ENCODE peak calls at places on chromosomes 11 and 22, in five cellular contexts. One of them, this sample, is unnamed.

GRCh38 chr11:110972640-110973039 is 260.4 kb upstream of the ARHGAP20 start:
- DNase-seq in K562: no peak
- DNase-seq in HepG2: no peak
- DNase-seq in HCT116: no peak
- DNase-seq in H1: no peak
- DNase-seq in this sample: no peak

GRCh38 chr11:1073261-1073724 is 1.4 kb upstream of the MUC2 start:
- DNase-seq in H1: peak
- DNase-seq in HCT116: peak
- DNase-seq in HepG2: peak
- DNase-seq in K562: no peak
- DNase-seq in this sample: no peak

GRCh38 chr22:35361001-35361551 is 19.8 kb upstream of the HMOX1 start:
- DNase-seq in HepG2: no peak
- DNase-seq in HCT116: no peak
- DNase-seq in K562: no peak
- DNase-seq in H1: no peak
- DNase-seq in this sample: no peak

GRCh38 chr22:19292262-19293230 is 1.0 kb upstream of the CLTCL1 start:
- DNase-seq in H1: no peak
- DNase-seq in HCT116: no peak
- DNase-seq in K562: peak
- DNase-seq in HepG2: no peak
- DNase-seq in this sample: no peak

GRCh38 chr11:73194034-73194507 is 24.0 kb upstream of the P2RY2 start:
- DNase-seq in K562: no peak
- DNase-seq in HCT116: no peak
- DNase-seq in HepG2: no peak
- DNase-seq in H1: no peak
- DNase-seq in this sample: no peak

GRCh38 chr11:87473174-87473573 is 435.4 kb downstream of the TMEM135 start:
- DNase-seq in HCT116: no peak
- DNase-seq in HepG2: no peak
- DNase-seq in K562: no peak
- DNase-seq in H1: no peak
- DNase-seq in this sample: no peak

GRCh38 chr11:130381317-130381716 is 47.1 kb downstream of the ADAMTS8 start:
- DNase-seq in H1: no peak
- DNase-seq in K562: no peak
- DNase-seq in HepG2: no peak
- DNase-seq in HCT116: no peak
- DNase-seq in this sample: no peak

GRCh38 chr11:119626197-119626909 is 102.6 kb downstream of the NECTIN1 start:
- DNase-seq in HepG2: peak
- DNase-seq in H1: no peak
- DNase-seq in K562: no peak
- DNase-seq in HCT116: no peak
- DNase-seq in this sample: no peak

GRCh38 chr11:128814856-128815705 is 52.0 kb downstream of the KCNJ1 start:
- DNase-seq in HepG2: no peak
- DNase-seq in H1: peak
- DNase-seq in HCT116: no peak
- DNase-seq in K562: no peak
- DNase-seq in this sample: no peak

GRCh38 chr22:25712661-25713400 is 29.2 kb upstream of the MYO18B start:
- DNase-seq in K562: no peak
- DNase-seq in HCT116: no peak
- DNase-seq in H1: no peak
- DNase-seq in HepG2: no peak
- DNase-seq in this sample: no peak

GRCh38 chr22:24431309-24432034 is 4.1 kb downstream of the ADORA2A start:
- DNase-seq in HCT116: no peak
- DNase-seq in HepG2: no peak
- DNase-seq in H1: no peak
- DNase-seq in K562: no peak
- DNase-seq in this sample: no peak

GRCh38 chr11:120121914-120122473 is 15.9 kb downstream of the TRIM29 start:
- DNase-seq in H1: no peak
- DNase-seq in K562: no peak
- DNase-seq in HepG2: peak
- DNase-seq in HCT116: no peak
- DNase-seq in this sample: no peak

GRCh38 chr22:40397436-40397835 is 27.0 kb downstream of the SGSM3 start:
- DNase-seq in H1: peak
- DNase-seq in HepG2: no peak
- DNase-seq in K562: no peak
- DNase-seq in HCT116: no peak
- DNase-seq in this sample: no peak

GRCh38 chr11:75338516-75339218 is 12.8 kb downstream of the ARRB1 start:
- DNase-seq in K562: no peak
- DNase-seq in H1: no peak
- DNase-seq in HepG2: no peak
- DNase-seq in HCT116: no peak
- DNase-seq in this sample: no peak

GRCh38 chr11:119130662-119131061 is 9.3 kb downstream of the HINFP start:
- DNase-seq in HepG2: peak
- DNase-seq in H1: no peak
- DNase-seq in K562: no peak
- DNase-seq in HCT116: no peak
- DNase-seq in this sample: no peak

GRCh38 chr11:111918390-111919256 is at the start of gene C11orf52:
- DNase-seq in HepG2: peak
- DNase-seq in HCT116: peak
- DNase-seq in H1: peak
- DNase-seq in K562: no peak
- DNase-seq in this sample: no peak

GRCh38 chr22:46627806-46628482 is 7.8 kb downstream of the GRAMD4 start:
- DNase-seq in K562: no peak
- DNase-seq in H1: no peak
- DNase-seq in HCT116: no peak
- DNase-seq in HepG2: no peak
- DNase-seq in this sample: no peak

GRCh38 chr11:126920833-126921232 is 79.7 kb downstream of the KIRREL3 start:
- DNase-seq in K562: no peak
- DNase-seq in H1: peak
- DNase-seq in HepG2: no peak
- DNase-seq in HCT116: no peak
- DNase-seq in this sample: no peak

GRCh38 chr11:24760681-24761080 is 263.8 kb downstream of the LUZP2 start:
- DNase-seq in K562: no peak
- DNase-seq in HepG2: no peak
- DNase-seq in H1: no peak
- DNase-seq in HCT116: no peak
- DNase-seq in this sample: no peak

GRCh38 chr22:42397332-42398246 is 34.6 kb downstream of the NFAM1 start:
- DNase-seq in HCT116: no peak
- DNase-seq in H1: no peak
- DNase-seq in HepG2: no peak
- DNase-seq in K562: no peak
- DNase-seq in this sample: peak

GRCh38 chr22:47063606-47064005 is 301.2 kb downstream of the TBC1D22A start:
- DNase-seq in H1: no peak
- DNase-seq in HepG2: no peak
- DNase-seq in K562: no peak
- DNase-seq in HCT116: no peak
- DNase-seq in this sample: no peak

GRCh38 chr11:3121931-3122774 is 43.0 kb downstream of the OSBPL5 start:
- DNase-seq in H1: no peak
- DNase-seq in K562: no peak
- DNase-seq in HCT116: no peak
- DNase-seq in HepG2: no peak
- DNase-seq in this sample: no peak

GRCh38 chr22:17911312-17911705 is 113.1 kb downstream of the MICAL3 start:
- DNase-seq in H1: no peak
- DNase-seq in K562: no peak
- DNase-seq in HepG2: no peak
- DNase-seq in HCT116: no peak
- DNase-seq in this sample: no peak
- TF ChIP-seq SIN3A in H1: no peak
- TF ChIP-seq SIN3A in K562: no peak
- TF ChIP-seq SIN3A in HepG2: no peak
- TF ChIP-seq SIN3A in HCT116: no peak
- TF ChIP-seq SIN3A in this sample: no peak

GRCh38 chr22:37328017-37328416 is 45.7 kb downstream of the CYTH4 start:
- DNase-seq in HepG2: no peak
- DNase-seq in K562: no peak
- DNase-seq in HCT116: peak
- DNase-seq in H1: no peak
- DNase-seq in this sample: no peak

GRCh38 chr22:37325024-37325395 is 42.7 kb downstream of the CYTH4 start:
- DNase-seq in H1: no peak
- DNase-seq in HCT116: no peak
- DNase-seq in HepG2: no peak
- DNase-seq in K562: no peak
- DNase-seq in this sample: no peak

GRCh38 chr22:37326726-37327125 is 44.4 kb downstream of the CYTH4 start:
- DNase-seq in HepG2: no peak
- DNase-seq in H1: no peak
- DNase-seq in HCT116: no peak
- DNase-seq in K562: no peak
- DNase-seq in this sample: no peak

GRCh38 chr22:37321288-37321687 is 39.0 kb downstream of the CYTH4 start:
- DNase-seq in H1: no peak
- DNase-seq in HepG2: peak
- DNase-seq in K562: no peak
- DNase-seq in HCT116: no peak
- DNase-seq in this sample: no peak

GRCh38 chr22:37324340-37325023 is 42.2 kb downstream of the CYTH4 start:
- DNase-seq in H1: no peak
- DNase-seq in HepG2: no peak
- DNase-seq in HCT116: no peak
- DNase-seq in K562: no peak
- DNase-seq in this sample: no peak
- TF ChIP-seq EZH2 in H1: no peak
- TF ChIP-seq EZH2 in HepG2: no peak
- TF ChIP-seq EZH2 in HCT116: no peak
- TF ChIP-seq EZH2 in K562: no peak
- TF ChIP-seq EZH2 in this sample: no peak

DNA sequence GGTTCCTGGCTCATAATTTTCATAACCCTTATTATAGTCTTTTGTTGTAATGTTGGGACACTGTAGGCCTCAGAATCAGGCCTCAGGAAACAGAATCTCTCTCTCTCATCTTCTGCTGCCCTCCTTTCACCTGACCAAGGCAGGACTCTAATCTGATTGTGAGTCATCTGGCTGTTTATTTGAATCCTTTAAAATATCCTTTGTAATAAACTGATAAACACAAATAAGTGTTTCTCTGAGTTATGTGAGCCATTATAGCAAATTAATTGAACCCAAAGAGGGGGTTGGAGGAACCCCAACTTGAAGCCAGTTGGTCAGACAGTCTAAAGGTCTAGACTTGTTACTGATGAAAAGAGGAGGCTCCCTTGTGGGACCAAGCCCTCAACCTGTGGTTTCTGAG is 30.6 kb downstream of the ACER3 start:
- DNase-seq in K562: no peak
- DNase-seq in H1: no peak
- DNase-seq in HCT116: no peak
- DNase-seq in HepG2: no peak
- DNase-seq in this sample: no peak
- TF ChIP-seq SIN3A in K562: no peak
- TF ChIP-seq SIN3A in H1: no peak
- TF ChIP-seq SIN3A in HCT116: no peak
- TF ChIP-seq SIN3A in HepG2: no peak
- TF ChIP-seq SIN3A in this sample: no peak

DNA sequence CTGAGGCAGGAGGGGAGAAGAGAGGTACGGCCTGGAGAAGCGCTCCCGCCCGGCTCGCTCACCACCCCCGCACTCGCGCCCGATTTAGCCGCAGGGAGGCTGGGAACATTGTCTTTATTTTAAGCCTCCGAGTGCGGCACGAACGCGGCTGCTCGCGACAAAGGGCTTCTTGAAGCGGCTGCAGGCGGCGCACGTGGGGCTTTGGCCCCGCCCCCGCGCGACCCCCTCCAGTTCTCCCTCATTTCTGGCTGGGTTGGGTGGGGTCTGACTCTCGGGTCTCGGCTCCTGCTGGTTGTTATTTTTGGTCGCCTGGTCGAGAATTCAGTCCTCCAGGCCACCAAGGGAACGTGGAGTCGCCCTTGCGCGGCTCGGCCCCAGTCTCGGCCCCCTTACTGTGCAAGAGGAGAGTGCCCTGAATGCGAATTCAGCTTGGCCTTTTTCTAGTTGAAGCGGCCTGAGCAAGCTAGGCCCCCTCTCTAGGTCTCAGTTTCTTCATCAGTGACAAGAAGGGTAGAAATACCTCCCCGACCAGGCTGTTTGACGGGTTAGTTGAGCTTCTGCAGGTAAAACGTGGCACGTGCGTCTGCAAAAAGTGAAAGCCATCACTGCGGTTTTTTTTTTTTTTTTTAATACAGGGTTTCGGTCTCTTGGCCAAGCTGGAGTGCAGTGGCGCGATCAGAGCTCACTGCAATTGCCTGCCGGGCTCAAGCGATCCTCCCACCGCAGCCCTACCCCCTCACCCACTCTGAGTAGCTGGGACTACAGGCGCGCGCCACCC is 2.7 kb upstream of the CHRM1 start:
- DNase-seq in HCT116: no peak
- DNase-seq in H1: peak
- DNase-seq in K562: peak
- DNase-seq in HepG2: no peak
- DNase-seq in this sample: peak
- TF ChIP-seq EZH2 in HCT116: no peak
- TF ChIP-seq EZH2 in H1: no peak
- TF ChIP-seq EZH2 in K562: no peak
- TF ChIP-seq EZH2 in HepG2: no peak
- TF ChIP-seq EZH2 in this sample: no peak

DNA sequence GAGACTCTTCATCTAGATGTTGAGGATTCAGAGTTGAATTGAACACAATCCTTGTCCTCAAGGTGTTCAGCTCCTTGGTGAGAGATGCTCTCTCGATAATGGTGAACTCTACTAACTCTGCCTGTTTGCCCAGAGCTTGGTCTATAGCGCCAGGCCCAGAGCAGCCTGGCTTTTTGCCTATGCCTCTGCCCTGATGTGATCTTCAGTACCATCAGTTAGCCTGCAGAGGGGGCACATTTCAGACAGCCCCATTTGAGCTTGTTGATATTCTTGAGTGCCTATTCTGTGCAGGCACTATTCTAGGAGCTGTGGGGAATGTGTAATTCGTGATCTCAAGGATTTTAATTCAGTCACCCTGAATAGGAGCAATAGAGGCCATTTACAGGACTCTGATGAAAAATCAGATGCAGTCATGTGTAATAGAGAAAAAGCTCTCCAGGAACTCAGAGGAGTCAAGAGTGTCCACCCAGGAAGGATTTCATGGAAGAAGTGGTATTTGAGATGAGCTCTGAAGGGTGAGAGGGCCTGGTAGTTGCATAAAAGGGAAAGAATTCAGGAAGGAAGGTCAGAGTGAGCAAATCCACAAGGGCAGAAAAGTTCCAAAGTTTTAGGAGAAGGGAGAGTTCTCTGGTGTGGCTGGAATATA is 19.3 kb downstream of the GTPBP1 start:
- DNase-seq in HepG2: peak
- DNase-seq in HCT116: no peak
- DNase-seq in H1: no peak
- DNase-seq in K562: no peak
- DNase-seq in this sample: no peak
- TF ChIP-seq SIN3A in HepG2: no peak
- TF ChIP-seq SIN3A in HCT116: no peak
- TF ChIP-seq SIN3A in H1: no peak
- TF ChIP-seq SIN3A in K562: no peak
- TF ChIP-seq SIN3A in this sample: no peak